ENCODE peak calls at places on chromosome 10, in six cellular contexts. One of them, this sample, is unnamed.

GRCh38 chr10:101029520-101030309 is 1.2 kb downstream of the PDZD7 start:
- DNase-seq in substantia nigra: no peak
- DNase-seq in naive thymus-derived CD8-positive, alpha-beta T cell: no peak
- DNase-seq in stimulated activated CD4-positive, alpha-beta T cell treated with anti-CD3 and anti-CD28 coated beads, Interleukin-4, amount 100 ng/mL, for 24 hours: no peak
- DNase-seq in NCI-H69: peak; percentile 20
- DNase-seq in T-helper 2 cell: no peak
- DNase-seq in this sample: no peak

GRCh38 chr10:127776816-127777215 is 39.8 kb downstream of the FOXI2 start:
- DNase-seq in substantia nigra: no peak
- DNase-seq in stimulated activated CD4-positive, alpha-beta T cell treated with anti-CD3 and anti-CD28 coated beads, Interleukin-4, amount 100 ng/mL, for 24 hours: no peak
- DNase-seq in naive thymus-derived CD8-positive, alpha-beta T cell: no peak
- DNase-seq in T-helper 2 cell: peak; percentile 56
- DNase-seq in NCI-H69: no peak
- DNase-seq in this sample: no peak

GRCh38 chr10:45003432-45004000 is 2.8 kb downstream of the ZNF22 start:
- DNase-seq in T-helper 2 cell: no peak
- DNase-seq in stimulated activated CD4-positive, alpha-beta T cell treated with anti-CD3 and anti-CD28 coated beads, Interleukin-4, amount 100 ng/mL, for 24 hours: no peak
- DNase-seq in substantia nigra: no peak
- DNase-seq in naive thymus-derived CD8-positive, alpha-beta T cell: no peak
- DNase-seq in NCI-H69: no peak
- DNase-seq in this sample: no peak

GRCh38 chr10:120423350-120424197 is 33.5 kb upstream of the PLPP4 start:
- DNase-seq in NCI-H69: peak; percentile 68
- DNase-seq in stimulated activated CD4-positive, alpha-beta T cell treated with anti-CD3 and anti-CD28 coated beads, Interleukin-4, amount 100 ng/mL, for 24 hours: peak; percentile 6
- DNase-seq in T-helper 2 cell: peak; percentile 20
- DNase-seq in substantia nigra: no peak
- DNase-seq in naive thymus-derived CD8-positive, alpha-beta T cell: no peak
- DNase-seq in this sample: no peak

GRCh38 chr10:30724296-30724695 is 94.7 kb upstream of the LYZL2 start:
- DNase-seq in substantia nigra: no peak
- DNase-seq in T-helper 2 cell: no peak
- DNase-seq in stimulated activated CD4-positive, alpha-beta T cell treated with anti-CD3 and anti-CD28 coated beads, Interleukin-4, amount 100 ng/mL, for 24 hours: no peak
- DNase-seq in naive thymus-derived CD8-positive, alpha-beta T cell: no peak
- DNase-seq in NCI-H69: no peak
- DNase-seq in this sample: no peak

GRCh38 chr10:31708513-31708912 is 220.1 kb downstream of the ARHGAP12 start:
- DNase-seq in naive thymus-derived CD8-positive, alpha-beta T cell: no peak
- DNase-seq in NCI-H69: no peak
- DNase-seq in stimulated activated CD4-positive, alpha-beta T cell treated with anti-CD3 and anti-CD28 coated beads, Interleukin-4, amount 100 ng/mL, for 24 hours: no peak
- DNase-seq in T-helper 2 cell: no peak
- DNase-seq in substantia nigra: no peak
- DNase-seq in this sample: no peak

GRCh38 chr10:8600192-8600591 is 545.7 kb downstream of the GATA3 start:
- DNase-seq in substantia nigra: no peak
- DNase-seq in NCI-H69: no peak
- DNase-seq in naive thymus-derived CD8-positive, alpha-beta T cell: no peak
- DNase-seq in stimulated activated CD4-positive, alpha-beta T cell treated with anti-CD3 and anti-CD28 coated beads, Interleukin-4, amount 100 ng/mL, for 24 hours: peak; percentile 8
- DNase-seq in T-helper 2 cell: peak; percentile 61
- DNase-seq in this sample: no peak

GRCh38 chr10:29473087-29473356 is 161.7 kb downstream of the SVIL start:
- DNase-seq in substantia nigra: no peak
- DNase-seq in NCI-H69: no peak
- DNase-seq in T-helper 2 cell: no peak
- DNase-seq in naive thymus-derived CD8-positive, alpha-beta T cell: no peak
- DNase-seq in stimulated activated CD4-positive, alpha-beta T cell treated with anti-CD3 and anti-CD28 coated beads, Interleukin-4, amount 100 ng/mL, for 24 hours: no peak
- DNase-seq in this sample: no peak

GRCh38 chr10:3595736-3596135 is 189.3 kb downstream of the KLF6 start:
- DNase-seq in NCI-H69: no peak
- DNase-seq in naive thymus-derived CD8-positive, alpha-beta T cell: no peak
- DNase-seq in stimulated activated CD4-positive, alpha-beta T cell treated with anti-CD3 and anti-CD28 coated beads, Interleukin-4, amount 100 ng/mL, for 24 hours: no peak
- DNase-seq in substantia nigra: no peak
- DNase-seq in T-helper 2 cell: no peak
- DNase-seq in this sample: no peak

GRCh38 chr10:104304346-104304745 is 33.9 kb downstream of the ITPRIP start:
- DNase-seq in stimulated activated CD4-positive, alpha-beta T cell treated with anti-CD3 and anti-CD28 coated beads, Interleukin-4, amount 100 ng/mL, for 24 hours: no peak
- DNase-seq in NCI-H69: no peak
- DNase-seq in substantia nigra: no peak
- DNase-seq in naive thymus-derived CD8-positive, alpha-beta T cell: no peak
- DNase-seq in T-helper 2 cell: no peak
- DNase-seq in this sample: no peak

GRCh38 chr10:31645786-31646185 is 282.8 kb downstream of the ARHGAP12 start:
- DNase-seq in NCI-H69: no peak
- DNase-seq in T-helper 2 cell: no peak
- DNase-seq in naive thymus-derived CD8-positive, alpha-beta T cell: no peak
- DNase-seq in stimulated activated CD4-positive, alpha-beta T cell treated with anti-CD3 and anti-CD28 coated beads, Interleukin-4, amount 100 ng/mL, for 24 hours: no peak
- DNase-seq in substantia nigra: no peak
- DNase-seq in this sample: no peak

GRCh38 chr10:131996508-131997365 is 15.0 kb upstream of the BNIP3 start:
- DNase-seq in NCI-H69: no peak
- DNase-seq in naive thymus-derived CD8-positive, alpha-beta T cell: no peak
- DNase-seq in substantia nigra: no peak
- DNase-seq in T-helper 2 cell: no peak
- DNase-seq in stimulated activated CD4-positive, alpha-beta T cell treated with anti-CD3 and anti-CD28 coated beads, Interleukin-4, amount 100 ng/mL, for 24 hours: no peak
- DNase-seq in this sample: no peak

GRCh38 chr10:15515207-15515606 is 144.1 kb upstream of the FAM171A1 start:
- DNase-seq in naive thymus-derived CD8-positive, alpha-beta T cell: no peak
- DNase-seq in stimulated activated CD4-positive, alpha-beta T cell treated with anti-CD3 and anti-CD28 coated beads, Interleukin-4, amount 100 ng/mL, for 24 hours: no peak
- DNase-seq in NCI-H69: no peak
- DNase-seq in substantia nigra: no peak
- DNase-seq in T-helper 2 cell: no peak
- DNase-seq in this sample: no peak

GRCh38 chr10:608331-609265 is 80.9 kb downstream of the DIP2C start:
- DNase-seq in NCI-H69: peak; percentile 2
- DNase-seq in substantia nigra: no peak
- DNase-seq in naive thymus-derived CD8-positive, alpha-beta T cell: no peak
- DNase-seq in stimulated activated CD4-positive, alpha-beta T cell treated with anti-CD3 and anti-CD28 coated beads, Interleukin-4, amount 100 ng/mL, for 24 hours: no peak
- DNase-seq in T-helper 2 cell: no peak
- DNase-seq in this sample: no peak